ENCODE peak calls at places on chromosomes 6 and 20, in six cellular contexts. Q, G, B, A, O and R are unnamed samples.

GRCh38 chr6:161369339-161369738 is 95.5 kb upstream of the AGPAT4 start:
- DNase-seq in Q (no peak), G (no peak), B (no peak), A (no peak), O (peak; percentile 93), R (no peak)

GRCh38 chr6:19435755-19436154 is 401.4 kb upstream of the ID4 start:
- DNase-seq in Q (no peak), G (no peak), B (no peak), A (no peak), O (no peak), R (no peak)

GRCh38 chr6:76702187-76702586 is 629.7 kb upstream of the IMPG1 start:
- DNase-seq in Q (no peak), G (no peak), B (no peak), A (no peak), O (peak; percentile 19), R (no peak)

GRCh38 chr6:100160913-100161312 is 166.9 kb upstream of the MCHR2 start:
- DNase-seq in Q (no peak), G (peak; percentile 78), B (no peak), A (no peak), O (no peak), R (no peak)

GRCh38 chr6:35449287-35449881 is 2.8 kb upstream of the FANCE start:
- DNase-seq in Q (no peak), G (no peak), B (no peak), A (no peak), O (peak; percentile 89), R (no peak)

GRCh38 chr20:48940170-48940569 is 18.7 kb downstream of the ARFGEF2 start:
- DNase-seq in Q (no peak), G (no peak), B (no peak), A (no peak), O (no peak), R (no peak)

GRCh38 chr6:137708481-137708880 is 158.6 kb upstream of the TNFAIP3 start:
- DNase-seq in Q (no peak), G (no peak), B (no peak), A (no peak), O (no peak), R (no peak)

GRCh38 chr6:13796781-13797180 is 17.6 kb downstream of the MCUR1 start:
- DNase-seq in Q (no peak), G (no peak), B (no peak), A (no peak), O (no peak), R (no peak)

GRCh38 chr6:67854098-67854497 is 781.0 kb upstream of the ADGRB3 start:
- DNase-seq in Q (no peak), G (no peak), B (no peak), A (no peak), O (peak; percentile 36), R (no peak)

GRCh38 chr20:58723628-58723984 is 31.0 kb downstream of the NPEPL1 start:
- DNase-seq in Q (no peak), G (no peak), B (no peak), A (no peak), O (no peak), R (no peak)

GRCh38 chr6:141925001-141925400 is 207.7 kb upstream of the GJE1 start:
- DNase-seq in Q (no peak), G (no peak), B (no peak), A (no peak), O (peak; percentile 14), R (no peak)

GRCh38 chr6:4415549-4415948 is 280.2 kb upstream of the ECI2 start:
- DNase-seq in Q (no peak), G (no peak), B (no peak), A (no peak), O (no peak), R (no peak)

GRCh38 chr6:136614994-136615393 is 64.8 kb upstream of the MAP7 start:
- DNase-seq in Q (no peak), G (no peak), B (no peak), A (no peak), O (no peak), R (no peak)

GRCh38 chr20:51547951-51548350 is 5.4 kb upstream of the NFATC2 start:
- DNase-seq in Q (no peak), G (no peak), B (no peak), A (no peak), O (no peak), R (no peak)

GRCh38 chr6:109381007-109381746 is 1.1 kb downstream of the CD164 start:
- DNase-seq in Q (no peak), G (no peak), B (no peak), A (no peak), O (peak; percentile 38), R (no peak)

GRCh38 chr6:127342296-127342945 is 988 bp downstream of the ECHDC1 start:
- DNase-seq in Q (no peak), G (peak; percentile 32), B (no peak), A (no peak), O (peak; percentile 51), R (no peak)

GRCh38 chr6:142728910-142729481 is 216.0 kb downstream of the HIVEP2 start:
- DNase-seq in Q (no peak), G (no peak), B (no peak), A (no peak), O (peak; percentile 34), R (no peak)

GRCh38 chr6:123926000-123926399 is 122.3 kb downstream of the NKAIN2 start:
- DNase-seq in Q (no peak), G (no peak), B (no peak), A (no peak), O (no peak), R (no peak)

GRCh38 chr20:44959082-44959895 is 908 bp downstream of the TOMM34 start:
- DNase-seq in Q (peak; percentile 35), G (no peak), B (no peak), A (no peak), O (peak; percentile 90), R (no peak)

GRCh38 chr6:5128351-5128750 is 43.2 kb downstream of the PPP1R3G start:
- DNase-seq in Q (no peak), G (no peak), B (no peak), A (no peak), O (no peak), R (peak; percentile 28)

GRCh38 chr6:150634641-150635292 is 35.1 kb downstream of the PLEKHG1 start:
- DNase-seq in Q (no peak), G (no peak), B (no peak), A (no peak), O (no peak), R (no peak)

GRCh38 chr6:81766482-81767069 is 14.1 kb upstream of the TENT5A start:
- DNase-seq in Q (no peak), G (no peak), B (no peak), A (no peak), O (peak; percentile 77), R (no peak)

GRCh38 chr6:135540207-135540877 is 42.8 kb upstream of the AHI1 start:
- DNase-seq in Q (no peak), G (no peak), B (peak; percentile 28), A (no peak), O (peak; percentile 8), R (no peak)

GRCh38 chr20:23155141-23155590 is 69.0 kb upstream of the CD93 start:
- DNase-seq in Q (no peak), G (peak; percentile 18), B (no peak), A (no peak), O (no peak), R (no peak)

GRCh38 chr6:56954389-56955170 is at the start of gene BEND6:
- DNase-seq in Q (no peak), G (peak; percentile 74), B (no peak), A (no peak), O (peak; percentile 90), R (no peak)

GRCh38 chr20:7523288-7523687 is 417.0 kb downstream of the HAO1 start:
- DNase-seq in Q (no peak), G (no peak), B (no peak), A (no peak), O (no peak), R (no peak)